ENCODE peak calls at places on chromosomes 16 and 17, in four cellular contexts. J is GM23338, K is Panc1, O is heart right ventricle. P is an unnamed sample.

GRCh38 chr16:81936209-81936608 is 75.1 kb downstream of the SDR42E1 start:
- DNase-seq in J (no peak), K (no peak), O (no peak), P (no peak)

GRCh38 chr16:30068750-30069574 is 3.4 kb downstream of the ALDOA start:
- DNase-seq in K (no peak), O (no peak), J (peak; percentile 57), P (no peak)

GRCh38 chr16:715448-716249 is 731 bp downstream of the METRN start:
- DNase-seq in K (no peak), O (no peak), J (peak; percentile 62), P (peak; percentile 89)

GRCh38 chr17:45431531-45432404 is 902 bp downstream of the ARHGAP27 start:
- DNase-seq in K (no peak), J (peak; percentile 97), O (peak; percentile 46), P (peak; percentile 97)

GRCh38 chr17:29176500-29177351 is 3.5 kb downstream of the MYO18A start:
- DNase-seq in K (no peak), J (peak; percentile 80), O (no peak), P (peak; percentile 91)

GRCh38 chr16:2473999-2474876 is 689 bp upstream of the TBC1D24 start:
- DNase-seq in J (peak; percentile 46), K (no peak), O (no peak), P (no peak)

GRCh38 chr17:32503251-32504165 is 16.7 kb downstream of the CDK5R1 start:
- DNase-seq in O (no peak), K (no peak), J (no peak), P (no peak)

GRCh38 chr17:33260638-33261037 is 32.5 kb downstream of the ASIC2 start:
- DNase-seq in O (no peak), K (no peak), J (peak; percentile 37), P (peak; percentile 20)

GRCh38 chr16:88857728-88858339 is 907 bp downstream of the TRAPPC2L start:
- DNase-seq in O (peak; percentile 67), J (peak; percentile 80), K (peak; percentile 17), P (peak; percentile 83)

GRCh38 chr16:67923414-67924127 is 8.1 kb downstream of the CTRL start:
- DNase-seq in O (no peak), K (no peak), J (no peak), P (no peak)

GRCh38 chr17:8631554-8631877 is 991 bp upstream of the MYH10 start:
- DNase-seq in K (no peak), O (no peak), J (no peak), P (no peak)

GRCh38 chr16:74372369-74372768 is 3.7 kb upstream of the NPIPB15 start:
- DNase-seq in K (no peak), J (no peak), O (no peak), P (no peak)

GRCh38 chr17:72726936-72727335 is 365.6 kb downstream of the SLC39A11 start:
- DNase-seq in K (no peak), O (no peak), J (no peak), P (no peak)

GRCh38 chr17:72403713-72404209 is 282.9 kb downstream of the SOX9 start:
- DNase-seq in J (no peak), O (no peak), K (no peak), P (no peak)

GRCh38 chr17:49687878-49688491 is 10.1 kb upstream of the SPOP start:
- DNase-seq in O (peak; percentile 29), K (no peak), J (no peak), P (no peak)

GRCh38 chr17:66985338-66985737 is 20.8 kb downstream of the CACNG4 start:
- DNase-seq in O (no peak), K (no peak), J (no peak), P (no peak)

GRCh38 chr16:76683051-76683450 is 405.9 kb downstream of the CNTNAP4 start:
- DNase-seq in K (no peak), O (no peak), J (peak; percentile 55), P (no peak)

GRCh38 chr16:89051521-89052166 is 42.0 kb upstream of the ACSF3 start:
- DNase-seq in K (no peak), J (no peak), O (no peak), P (peak; percentile 70)

GRCh38 chr17:36697907-36698526 is 96.6 kb downstream of the MRM1 start:
- DNase-seq in K (no peak), O (no peak), J (peak; percentile 59), P (no peak)

GRCh38 chr17:34997355-34997862 is 17.1 kb downstream of the LIG3 start:
- DNase-seq in K (no peak), O (peak; percentile 78), J (no peak), P (no peak)

DNA sequence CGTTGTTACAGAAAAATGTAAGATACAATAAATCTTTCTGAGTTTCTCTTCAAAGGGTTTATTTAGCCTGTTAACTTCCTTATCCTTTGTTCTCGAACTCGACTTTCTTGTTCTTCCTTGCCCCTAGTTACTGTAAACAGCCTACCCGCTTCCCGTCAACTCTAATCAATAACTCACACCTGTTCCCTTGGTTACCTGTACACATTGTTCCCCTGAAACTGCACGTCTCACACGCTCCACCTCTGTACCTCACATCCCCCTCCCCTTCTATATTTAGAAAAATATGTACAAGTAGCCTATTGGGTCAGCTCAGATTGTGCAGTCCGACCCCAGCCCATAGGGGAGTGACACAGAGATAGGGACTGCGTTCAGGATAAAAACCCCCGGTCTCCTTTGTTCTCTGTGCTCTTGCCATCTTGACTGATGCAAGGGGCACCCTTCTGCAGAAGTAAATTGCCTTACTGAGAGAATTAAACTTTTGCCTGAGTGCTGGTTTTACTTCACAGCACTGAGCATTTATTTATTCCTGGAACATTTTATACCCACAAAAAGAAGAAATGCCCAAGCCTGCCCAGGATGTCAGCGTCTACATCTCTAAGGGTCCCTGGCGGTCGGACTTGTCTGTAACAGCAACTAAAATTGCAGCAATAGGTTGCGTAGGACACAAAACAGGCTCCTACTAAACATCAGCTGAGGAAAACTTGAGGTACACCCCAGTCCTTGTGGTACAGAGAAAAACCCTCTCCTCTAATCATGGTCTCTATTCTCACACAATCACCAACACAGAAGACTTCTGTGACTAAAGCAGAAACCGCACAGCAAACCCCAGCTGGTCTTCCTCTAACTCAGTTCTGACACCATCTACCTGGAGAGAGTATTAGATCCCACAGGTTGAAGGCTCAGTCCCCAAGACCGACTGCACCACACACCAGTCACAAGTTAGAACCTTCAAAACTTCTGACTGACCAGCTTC is 11.3 kb downstream of the WDR45B start:
- DNase-seq in K (no peak), O (no peak), J (no peak), P (no peak)
- TF ChIP-seq CTCF in K (no peak), O (no peak), J (no peak), P (no peak)

GRCh38 chr17:78853926-78854394 is 13.3 kb upstream of the USP36 start:
- DNase-seq in J (no peak), K (no peak), O (no peak), P (no peak)

GRCh38 chr17:78855561-78856165 is 15.0 kb upstream of the USP36 start:
- DNase-seq in J (no peak), K (no peak), O (no peak), P (no peak)

GRCh38 chr17:78849026-78849425 is 8.4 kb upstream of the USP36 start:
- DNase-seq in J (no peak), K (no peak), O (no peak), P (no peak)

GRCh38 chr17:78854508-78854907 is 13.9 kb upstream of the USP36 start:
- DNase-seq in K (no peak), J (no peak), O (no peak), P (no peak)

DNA sequence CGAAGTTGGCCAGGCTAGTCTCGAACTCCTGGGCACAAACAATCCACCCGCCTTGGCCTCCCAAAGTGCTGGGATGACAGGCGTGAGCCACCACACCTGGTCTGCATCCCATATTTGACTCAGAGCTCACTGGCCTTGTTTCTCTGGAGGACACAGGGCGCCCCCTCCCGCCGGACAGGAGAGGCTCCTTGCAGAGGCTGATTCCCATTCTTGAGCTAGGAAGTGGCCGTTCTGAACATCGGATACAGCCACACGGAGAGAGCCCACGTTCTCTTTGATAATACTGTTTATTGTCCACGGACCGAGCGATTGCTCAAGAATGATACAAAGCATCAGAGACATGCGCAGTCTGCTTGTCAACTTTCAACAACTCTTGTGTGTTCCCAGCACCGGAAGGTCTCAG is 12.1 kb upstream of the USP36 start:
- DNase-seq in J (peak; percentile 62), O (no peak), K (no peak), P (no peak)
- H3K4me3 ChIP-seq in J (no peak overlapping the region), O (no peak overlapping the region), K (no peak overlapping the region), P (no peak overlapping the region)

GRCh38 chr17:16378631-16379282 is 2.1 kb upstream of the UBB start:
- DNase-seq in J (peak; percentile 35), O (no peak), K (no peak), P (peak; percentile 34)

GRCh38 chr17:16379654-16380053 is 1.2 kb upstream of the UBB start:
- DNase-seq in J (no peak), O (no peak), K (no peak), P (no peak)

GRCh38 chr17:16380640-16381495 is at the start of gene UBB:
- DNase-seq in O (peak; percentile 97), K (peak; percentile 90), J (peak; percentile 99), P (peak; percentile 97)

GRCh38 chr17:16383216-16383615 is 2.3 kb downstream of the UBB start:
- DNase-seq in O (no peak), J (no peak), K (no peak), P (no peak)

GRCh38 chr17:16381496-16381820 is 567 bp downstream of the UBB start:
- DNase-seq in K (no peak), O (no peak), J (no peak), P (no peak)
- TF ChIP-seq CTCF in K (no peak), O (no peak), J (no peak), P (no peak)

GRCh38 chr17:58344047-58344790 is 7.8 kb downstream of the SUPT4H1 start:
- DNase-seq in J (no peak), K (no peak), O (no peak), P (peak; percentile 52)
- H3K4me3 ChIP-seq in J (no peak overlapping the region), K (no peak overlapping the region), O (no peak overlapping the region), P (no peak overlapping the region)

GRCh38 chr16:56336071-56336688 is 89.2 kb downstream of the AMFR start:
- DNase-seq in O (peak; percentile 53), K (no peak), J (no peak), P (no peak)
- TF ChIP-seq CTCF in O (no peak), K (no peak), J (peak; percentile 18), P (no peak)

GRCh38 chr16:19831678-19832077 is 53.0 kb downstream of the GPRC5B start:
- DNase-seq in J (no peak), K (peak; percentile 42), O (peak; percentile 15), P (no peak)
- H3K4me3 ChIP-seq in J (no peak overlapping the region), K (no peak overlapping the region), O (no peak overlapping the region), P (no peak overlapping the region)

GRCh38 chr16:6160303-6160702 is 1062.7 kb upstream of the EEF2KMT start:
- DNase-seq in K (no peak), J (no peak), O (no peak), P (no peak)

GRCh38 chr16:6170022-6170421 is 1072.4 kb upstream of the EEF2KMT start:
- DNase-seq in J (no peak), O (no peak), K (no peak), P (no peak)

GRCh38 chr16:6160871-6161270 is 1063.3 kb upstream of the EEF2KMT start:
- DNase-seq in O (no peak), J (no peak), K (no peak), P (no peak)

DNA sequence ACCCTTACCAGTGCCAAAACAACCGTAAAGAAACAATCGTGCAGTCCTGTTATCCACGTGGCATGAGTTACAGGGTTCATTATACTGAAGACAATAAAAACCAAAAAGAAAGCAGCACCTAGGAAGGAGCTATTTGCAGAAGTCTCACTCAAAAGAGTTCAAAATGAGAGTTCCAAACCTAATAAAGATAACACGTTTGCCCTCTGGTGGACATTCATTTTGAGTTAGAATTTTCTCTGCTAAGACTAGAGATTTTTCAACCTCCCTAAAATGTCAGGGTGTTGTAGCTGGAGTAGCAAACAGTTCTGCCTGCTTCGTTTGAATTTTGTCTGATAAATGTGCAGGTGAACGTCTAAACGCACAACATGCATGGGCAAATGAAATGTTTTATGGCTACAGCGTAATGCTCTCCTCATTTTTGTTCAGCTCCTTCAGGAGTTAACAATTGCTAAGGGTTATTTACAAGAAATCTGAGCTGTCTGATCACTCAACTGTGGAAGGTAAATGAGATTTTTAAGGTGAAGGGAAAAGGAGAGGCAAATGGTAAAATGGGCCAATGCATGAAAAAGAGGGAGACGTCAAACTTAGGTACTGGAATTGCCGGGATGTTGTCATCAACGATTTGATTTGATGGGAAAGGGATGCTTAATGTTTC is 1067.9 kb upstream of the EEF2KMT start:
- DNase-seq in O (no peak), K (no peak), J (peak; percentile 35), P (no peak)
- TF ChIP-seq CTCF in O (no peak), K (peak; percentile 33), J (peak; percentile 4), P (no peak)